ENCODE peak calls at places on chromosomes 13 and 19, in four cellular contexts. U is pons, L is esophagus squamous epithelium, X is amniotic stem cell. J is an unnamed sample.

GRCh38 chr19:32405431-32406160 is at the start of gene DPY19L3:
- DNase-seq in U (peak; percentile 91), L (peak; percentile 77), X (peak; percentile 79), J (peak; percentile 92)

GRCh38 chr13:110213461-110214074 is 93.4 kb downstream of the COL4A1 start:
- DNase-seq in U (no peak), L (no peak), X (no peak), J (no peak)

GRCh38 chr19:4870025-4870700 is 2.7 kb upstream of the PLIN3 start:
- DNase-seq in U (no peak), L (no peak), X (peak; percentile 60), J (peak; percentile 99)

GRCh38 chr13:30790592-30790991 is 55.2 kb downstream of the ALOX5AP start:
- DNase-seq in U (no peak), L (no peak), X (no peak), J (no peak)

GRCh38 chr19:49565261-49565660 is 15.1 kb downstream of the NOSIP start:
- DNase-seq in U (no peak), L (no peak), X (no peak), J (no peak)

GRCh38 chr19:574658-575526 is 2.5 kb downstream of the BSG start:
- DNase-seq in U (no peak), L (no peak), X (no peak), J (peak; percentile 58)

GRCh38 chr19:16369664-16370576 is 45.3 kb downstream of the KLF2 start:
- DNase-seq in U (no peak), L (no peak), X (no peak), J (no peak)

GRCh38 chr19:6038634-6039405 is 60.9 kb upstream of the RANBP3 start:
- DNase-seq in U (no peak), L (no peak), X (no peak), J (no peak)

GRCh38 chr19:5792224-5792623 is 1.3 kb upstream of the DUS3L start:
- DNase-seq in U (no peak), L (no peak), X (no peak), J (no peak)

GRCh38 chr13:30593001-30593400 is 24.7 kb upstream of the USPL1 start:
- DNase-seq in U (no peak), L (no peak), X (no peak), J (no peak)

GRCh38 chr13:108993346-108993745 is 363.9 kb downstream of the MYO16 start:
- DNase-seq in U (no peak), L (no peak), X (no peak), J (no peak)

GRCh38 chr19:2381151-2381822 is 21.2 kb downstream of the TMPRSS9 start:
- DNase-seq in U (peak; percentile 99), L (no peak), X (no peak), J (peak; percentile 72)

GRCh38 chr19:50803633-50804419 is 13.6 kb downstream of the ACP4 start:
- DNase-seq in U (peak; percentile 10), L (no peak), X (no peak), J (no peak)

GRCh38 chr13:49302817-49303216 is 55.1 kb downstream of the CDADC1 start:
- DNase-seq in U (no peak), L (no peak), X (no peak), J (no peak)

GRCh38 chr13:72728290-72728605 is 525 bp downstream of the BORA start:
- DNase-seq in U (no peak), L (no peak), X (no peak), J (no peak)

GRCh38 chr19:34588249-34588648 is 88.7 kb downstream of the SCGB2B2 start:
- DNase-seq in U (no peak), L (no peak), X (no peak), J (no peak)

GRCh38 chr19:35712910-35713845 is 4.6 kb upstream of the KMT2B start:
- DNase-seq in U (no peak), L (no peak), X (no peak), J (no peak)

GRCh38 chr13:104015646-104016396 is 949.6 kb upstream of the SLC10A2 start:
- DNase-seq in U (no peak), L (no peak), X (no peak), J (peak; percentile 7)

GRCh38 chr13:105193026-105193425 is 1342.4 kb downstream of the EFNB2 start:
- DNase-seq in U (no peak), L (no peak), X (no peak), J (no peak)

GRCh38 chr13:110238795-110239194 is 68.2 kb downstream of the COL4A1 start:
- DNase-seq in U (no peak), L (no peak), X (no peak), J (no peak)

GRCh38 chr19:55670280-55671053 is 4.6 kb upstream of the EPN1 start:
- DNase-seq in U (no peak), L (no peak), X (no peak), J (no peak)

GRCh38 chr19:4710281-4710600 is 13.4 kb downstream of the DPP9 start:
- DNase-seq in U (no peak), L (no peak), X (no peak), J (no peak)

GRCh38 chr19:41426116-41426841 is 895 bp downstream of the B3GNT8 start:
- DNase-seq in U (no peak), L (no peak), X (no peak), J (no peak)

GRCh38 chr19:43290568-43291359 is 21.4 kb upstream of the PSG9 start:
- DNase-seq in U (no peak), L (no peak), X (no peak), J (peak; percentile 24)

GRCh38 chr19:44807652-44808462 is 1.0 kb upstream of the BCAM start:
- DNase-seq in U (peak; percentile 20), L (no peak), X (no peak), J (peak; percentile 38)

GRCh38 chr19:42268142-42268703 is 829 bp upstream of the CIC start:
- DNase-seq in U (peak; percentile 100), L (peak; percentile 99), X (peak; percentile 99), J (peak; percentile 99)

GRCh38 chr13:73833331-73834070 is 300.7 kb downstream of the KLF12 start:
- DNase-seq in U (no peak), L (no peak), X (no peak), J (no peak)

GRCh38 chr13:46831588-46832194 is 34.7 kb upstream of the ESD start:
- DNase-seq in U (peak; percentile 58), L (no peak), X (peak; percentile 2), J (peak; percentile 49)

GRCh38 chr19:44111910-44112463 is 1.2 kb upstream of the ZNF225 start:
- DNase-seq in U (peak; percentile 24), L (no peak), X (peak; percentile 82), J (peak; percentile 75)

J was measured in RPMI7951.